ENCODE peak calls at places on chromosomes 7 and 10, in five cellular contexts. One of them, this sample, is unnamed. For H3K36me3, the result is how much of the 10 kb centered on the place peaks cover.

GRCh38 chr10:77591238-77591880 is 46.2 kb downstream of the KCNMA1 start:
- DNase-seq in mammary epithelial cell: no peak
- DNase-seq in IMR-90: no peak
- DNase-seq in thoracic aorta: no peak
- DNase-seq in body of pancreas: no peak
- DNase-seq in this sample: no peak

GRCh38 chr10:86646933-86647332 is 7.4 kb upstream of the OPN4 start:
- DNase-seq in mammary epithelial cell: no peak
- DNase-seq in IMR-90: no peak
- DNase-seq in thoracic aorta: no peak
- DNase-seq in body of pancreas: no peak
- DNase-seq in this sample: peak

GRCh38 chr10:91907033-91907594 is 2.2 kb downstream of the FGFBP3 start:
- DNase-seq in mammary epithelial cell: no peak
- DNase-seq in IMR-90: no peak
- DNase-seq in thoracic aorta: no peak
- DNase-seq in body of pancreas: no peak
- DNase-seq in this sample: no peak

GRCh38 chr7:119572132-119572531 is 700.8 kb upstream of the KCND2 start:
- DNase-seq in mammary epithelial cell: no peak
- DNase-seq in IMR-90: no peak
- DNase-seq in thoracic aorta: no peak
- DNase-seq in body of pancreas: no peak
- DNase-seq in this sample: no peak

GRCh38 chr10:124698560-124699470 is 45.4 kb downstream of the FAM53B start:
- DNase-seq in mammary epithelial cell: no peak
- DNase-seq in IMR-90: no peak
- DNase-seq in thoracic aorta: no peak
- DNase-seq in body of pancreas: no peak
- DNase-seq in this sample: no peak

GRCh38 chr7:42550706-42551470 is 313.9 kb upstream of the GLI3 start:
- DNase-seq in mammary epithelial cell: no peak
- DNase-seq in IMR-90: no peak
- DNase-seq in thoracic aorta: no peak
- DNase-seq in body of pancreas: no peak
- DNase-seq in this sample: no peak

GRCh38 chr7:69837387-69838068 is 239.3 kb downstream of the AUTS2 start:
- DNase-seq in mammary epithelial cell: no peak
- DNase-seq in IMR-90: no peak
- DNase-seq in thoracic aorta: no peak
- DNase-seq in body of pancreas: no peak
- DNase-seq in this sample: no peak

GRCh38 chr10:86936661-86937501 is 20.5 kb downstream of the MMRN2 start:
- DNase-seq in mammary epithelial cell: no peak
- DNase-seq in IMR-90: peak
- DNase-seq in thoracic aorta: no peak
- DNase-seq in body of pancreas: no peak
- DNase-seq in this sample: no peak

DNA sequence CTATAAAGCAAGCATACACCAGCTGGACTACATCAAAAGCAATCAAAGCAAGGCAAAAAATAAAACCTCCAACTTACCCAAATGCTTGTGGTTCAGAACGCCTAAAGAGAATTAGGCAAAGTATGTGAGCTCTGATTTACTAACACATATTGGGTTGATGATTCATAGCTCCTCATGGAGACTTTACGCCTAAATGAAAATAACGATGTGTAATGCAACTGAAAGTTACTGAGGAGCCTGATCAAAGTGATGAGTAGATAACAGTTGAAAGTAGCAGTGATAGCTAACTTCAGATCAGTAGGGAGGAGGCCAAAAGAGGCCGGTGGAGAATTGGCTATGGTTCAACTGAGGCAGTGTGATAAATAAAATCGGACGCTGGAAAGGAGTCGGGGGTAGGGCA is 85.0 kb downstream of the MPP7 start:
- DNase-seq in mammary epithelial cell: peak
- DNase-seq in IMR-90: peak
- DNase-seq in thoracic aorta: no peak
- DNase-seq in body of pancreas: no peak
- DNase-seq in this sample: no peak
- H3K4me3 ChIP-seq in mammary epithelial cell: no peak
- H3K4me3 ChIP-seq in IMR-90: peak
- H3K4me3 ChIP-seq in thoracic aorta: no peak
- H3K4me3 ChIP-seq in body of pancreas: no peak
- H3K4me3 ChIP-seq in this sample: no peak

GRCh38 chr7:94423116-94423515 is 28.4 kb downstream of the COL1A2 start:
- DNase-seq in mammary epithelial cell: no peak
- DNase-seq in IMR-90: no peak
- DNase-seq in thoracic aorta: no peak
- DNase-seq in body of pancreas: no peak
- DNase-seq in this sample: no peak

GRCh38 chr7:94421711-94422110 is 27.0 kb downstream of the COL1A2 start:
- DNase-seq in mammary epithelial cell: no peak
- DNase-seq in IMR-90: no peak
- DNase-seq in thoracic aorta: no peak
- DNase-seq in body of pancreas: no peak
- DNase-seq in this sample: no peak

GRCh38 chr7:94422136-94422535 is 27.4 kb downstream of the COL1A2 start:
- DNase-seq in mammary epithelial cell: no peak
- DNase-seq in IMR-90: no peak
- DNase-seq in thoracic aorta: no peak
- DNase-seq in body of pancreas: no peak
- DNase-seq in this sample: no peak

GRCh38 chr7:94423865-94424264 is 29.2 kb downstream of the COL1A2 start:
- DNase-seq in mammary epithelial cell: peak
- DNase-seq in IMR-90: peak
- DNase-seq in thoracic aorta: no peak
- DNase-seq in body of pancreas: no peak
- DNase-seq in this sample: no peak

DNA sequence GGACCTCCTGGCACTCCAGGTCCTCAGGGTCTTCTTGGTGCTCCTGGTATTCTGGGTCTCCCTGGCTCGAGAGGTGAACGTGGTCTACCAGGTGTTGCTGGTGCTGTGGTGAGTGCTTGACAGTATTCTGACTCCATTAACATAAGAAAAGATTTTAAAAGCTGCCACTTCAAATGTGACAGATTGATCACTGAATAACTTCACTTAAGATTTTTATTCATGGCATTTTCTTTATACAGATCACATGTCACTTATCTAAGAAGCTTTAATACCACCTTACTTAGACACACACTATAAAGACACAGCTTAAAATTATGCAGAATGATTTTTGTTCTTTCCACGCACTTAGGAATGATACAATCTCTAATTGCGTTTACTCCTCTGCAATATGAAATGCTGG is 29.6 kb downstream of the COL1A2 start:
- DNase-seq in mammary epithelial cell: no peak
- DNase-seq in IMR-90: no peak
- DNase-seq in thoracic aorta: no peak
- DNase-seq in body of pancreas: no peak
- DNase-seq in this sample: no peak
- H3K36me3 ChIP-seq in mammary epithelial cell: under half
- H3K36me3 ChIP-seq in IMR-90: half or more
- H3K36me3 ChIP-seq in thoracic aorta: half or more
- H3K36me3 ChIP-seq in body of pancreas: under half
- H3K36me3 ChIP-seq in this sample: under half

GRCh38 chr7:1637155-1637554 is 32.9 kb upstream of the ELFN1 start:
- DNase-seq in mammary epithelial cell: peak
- DNase-seq in IMR-90: no peak
- DNase-seq in thoracic aorta: no peak
- DNase-seq in body of pancreas: no peak
- DNase-seq in this sample: no peak
- H3K4me3 ChIP-seq in mammary epithelial cell: no peak
- H3K4me3 ChIP-seq in IMR-90: no peak
- H3K4me3 ChIP-seq in thoracic aorta: no peak
- H3K4me3 ChIP-seq in body of pancreas: no peak
- H3K4me3 ChIP-seq in this sample: no peak

GRCh38 chr7:44637788-44638594 is 31.6 kb downstream of the OGDH start:
- DNase-seq in mammary epithelial cell: peak
- DNase-seq in IMR-90: peak
- DNase-seq in thoracic aorta: no peak
- DNase-seq in body of pancreas: peak
- DNase-seq in this sample: no peak

GRCh38 chr7:44634839-44635591 is 28.6 kb downstream of the OGDH start:
- DNase-seq in mammary epithelial cell: no peak
- DNase-seq in IMR-90: no peak
- DNase-seq in thoracic aorta: no peak
- DNase-seq in body of pancreas: no peak
- DNase-seq in this sample: peak

GRCh38 chr7:44638611-44639557 is 32.5 kb downstream of the OGDH start:
- DNase-seq in mammary epithelial cell: peak
- DNase-seq in IMR-90: peak
- DNase-seq in thoracic aorta: no peak
- DNase-seq in body of pancreas: peak
- DNase-seq in this sample: peak

GRCh38 chr7:44636041-44636580 is 29.7 kb downstream of the OGDH start:
- DNase-seq in mammary epithelial cell: no peak
- DNase-seq in IMR-90: no peak
- DNase-seq in thoracic aorta: no peak
- DNase-seq in body of pancreas: no peak
- DNase-seq in this sample: no peak

GRCh38 chr7:44636926-44637325 is 30.5 kb downstream of the OGDH start:
- DNase-seq in mammary epithelial cell: no peak
- DNase-seq in IMR-90: no peak
- DNase-seq in thoracic aorta: no peak
- DNase-seq in body of pancreas: no peak
- DNase-seq in this sample: no peak
- H3K36me3 ChIP-seq in mammary epithelial cell: under half
- H3K36me3 ChIP-seq in IMR-90: under half
- H3K36me3 ChIP-seq in thoracic aorta: under half
- H3K36me3 ChIP-seq in body of pancreas: under half
- H3K36me3 ChIP-seq in this sample: under half